ENCODE peak calls at places on chromosomes 2 and 18, in five cellular contexts. F is K562, W is HepG2, L is GM12878, B is H1. M is an unnamed sample.

GRCh38 chr2:62568074-62568473 is 62.1 kb upstream of the TMEM17 start:
- DNase-seq in F (no peak), W (no peak), L (no peak), B (no peak), M (no peak)

GRCh38 chr18:39732918-39733317 is 2167.3 kb upstream of the CELF4 start:
- DNase-seq in F (no peak), W (no peak), L (no peak), B (no peak), M (no peak)

GRCh38 chr2:31446848-31447247 is 32.3 kb upstream of the XDH start:
- DNase-seq in F (no peak), W (no peak), L (no peak), B (no peak), M (no peak)

GRCh38 chr2:186570587-186570986 is 19.3 kb upstream of the ITGAV start:
- DNase-seq in F (no peak), W (peak; percentile 50), L (no peak), B (no peak), M (no peak)

GRCh38 chr2:166081852-166082251 is 46.0 kb downstream of the SCN1A start:
- DNase-seq in F (no peak), W (peak; percentile 37), L (no peak), B (no peak), M (no peak)

GRCh38 chr2:137659616-137660015 is 304.7 kb upstream of the HNMT start:
- DNase-seq in F (no peak), W (peak; percentile 12), L (no peak), B (no peak), M (no peak)

GRCh38 chr2:31168291-31168690 is 30.1 kb upstream of the GALNT14 start:
- DNase-seq in F (no peak), W (no peak), L (no peak), B (no peak), M (no peak)

GRCh38 chr2:204691911-204692510 is 146.7 kb downstream of the PARD3B start:
- DNase-seq in F (peak; percentile 7), W (peak; percentile 75), L (no peak), B (peak; percentile 9), M (peak; percentile 17)

GRCh38 chr2:99980200-99980599 is 162.2 kb downstream of the AFF3 start:
- DNase-seq in F (no peak), W (no peak), L (no peak), B (no peak), M (no peak)

GRCh38 chr2:26144953-26145680 is 27.8 kb upstream of the GAREM2 start:
- DNase-seq in F (peak; percentile 54), W (peak; percentile 69), L (peak; percentile 23), B (peak; percentile 50), M (peak; percentile 74)

GRCh38 chr2:234558642-234559041 is 61.8 kb upstream of the ARL4C start:
- DNase-seq in F (no peak), W (no peak), L (no peak), B (no peak), M (no peak)

GRCh38 chr2:74893332-74893731 is 59.4 kb downstream of the HK2 start:
- DNase-seq in F (no peak), W (no peak), L (no peak), B (no peak), M (no peak)

GRCh38 chr2:152036611-152037469 is 62.0 kb downstream of the CACNB4 start:
- DNase-seq in F (peak; percentile 58), W (peak; percentile 73), L (no peak), B (peak; percentile 41), M (peak; percentile 78)

GRCh38 chr2:70558195-70558808 is 4.7 kb upstream of the TGFA start:
- DNase-seq in F (no peak), W (peak; percentile 65), L (no peak), B (no peak), M (no peak)

GRCh38 chr2:111669928-111670695 is 213.9 kb downstream of the ANAPC1 start:
- DNase-seq in F (no peak), W (no peak), L (no peak), B (no peak), M (no peak)

GRCh38 chr18:49721981-49722380 is 91.4 kb downstream of the ACAA2 start:
- DNase-seq in F (no peak), W (no peak), L (no peak), B (no peak), M (no peak)

GRCh38 chr18:49726564-49726963 is 86.8 kb downstream of the ACAA2 start:
- DNase-seq in F (no peak), W (no peak), L (no peak), B (no peak), M (no peak)

GRCh38 chr18:49723648-49724180 is 89.6 kb downstream of the ACAA2 start:
- DNase-seq in F (no peak), W (peak; percentile 80), L (peak; percentile 43), B (no peak), M (no peak)

GRCh38 chr18:49725809-49726514 is 87.4 kb downstream of the ACAA2 start:
- DNase-seq in F (peak; percentile 19), W (peak; percentile 13), L (no peak), B (peak; percentile 51), M (peak; percentile 61)

DNA sequence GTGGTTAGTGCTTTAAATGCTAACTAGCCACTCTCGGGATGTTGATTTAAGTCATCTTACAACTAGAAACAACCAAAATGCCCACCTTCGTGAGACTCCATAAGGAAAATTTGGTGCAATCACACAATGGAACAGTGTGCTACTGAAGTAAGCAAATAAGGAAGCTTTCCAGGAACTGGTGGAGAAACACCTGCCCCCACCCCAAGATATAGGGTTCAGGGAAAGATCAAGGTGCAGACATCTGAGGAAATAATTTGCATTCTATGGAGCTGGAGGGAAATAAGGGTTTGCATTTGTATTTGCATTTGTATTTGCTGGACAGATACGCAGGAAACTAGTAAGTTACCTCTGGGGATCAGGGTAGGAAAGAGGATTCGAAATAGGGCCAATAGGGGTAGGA is 90.9 kb downstream of the ACAA2 start:
- DNase-seq in F (no peak), W (no peak), L (no peak), B (no peak), M (no peak)
- TF ChIP-seq ATF2 in F (no peak), W (no peak), L (no peak), B (no peak), M (no peak)

GRCh38 chr2:11698009-11698922 is 28.3 kb upstream of the NTSR2 start:
- DNase-seq in F (no peak), W (peak; percentile 92), L (no peak), B (no peak), M (no peak)
- TF ChIP-seq ATF2 in F (no peak), W (no peak), L (no peak), B (no peak), M (no peak)

DNA sequence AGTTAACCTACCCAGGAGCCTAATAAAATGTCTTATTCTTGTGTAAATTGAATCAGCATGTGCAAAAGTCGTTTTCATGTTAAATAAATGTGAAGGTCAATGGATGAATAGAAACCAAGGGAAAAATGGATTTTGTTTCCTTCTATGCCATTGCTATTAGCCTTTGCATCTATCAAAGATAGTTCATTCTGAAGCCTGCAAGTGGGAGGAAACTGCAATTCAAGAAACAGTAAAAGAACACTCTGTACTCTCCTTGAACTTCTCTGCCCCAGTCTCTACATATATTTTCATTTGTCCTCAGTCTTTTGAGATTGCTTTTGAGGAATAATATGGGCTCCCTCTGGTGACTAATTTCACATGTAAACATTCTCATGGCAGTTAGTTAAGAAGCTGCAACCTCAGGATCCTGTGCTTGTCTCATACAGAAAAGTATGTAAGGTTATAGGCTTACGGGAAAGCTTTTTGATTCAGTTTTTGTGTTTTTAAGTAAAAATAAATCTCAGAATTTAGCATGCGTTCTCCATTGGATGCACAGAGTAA is 1590.0 kb upstream of the LRRTM1 start:
- DNase-seq in F (no peak), W (no peak), L (no peak), B (no peak), M (no peak)
- TF ChIP-seq ATF2 in F (no peak), W (no peak), L (no peak), B (no peak), M (no peak)

DNA sequence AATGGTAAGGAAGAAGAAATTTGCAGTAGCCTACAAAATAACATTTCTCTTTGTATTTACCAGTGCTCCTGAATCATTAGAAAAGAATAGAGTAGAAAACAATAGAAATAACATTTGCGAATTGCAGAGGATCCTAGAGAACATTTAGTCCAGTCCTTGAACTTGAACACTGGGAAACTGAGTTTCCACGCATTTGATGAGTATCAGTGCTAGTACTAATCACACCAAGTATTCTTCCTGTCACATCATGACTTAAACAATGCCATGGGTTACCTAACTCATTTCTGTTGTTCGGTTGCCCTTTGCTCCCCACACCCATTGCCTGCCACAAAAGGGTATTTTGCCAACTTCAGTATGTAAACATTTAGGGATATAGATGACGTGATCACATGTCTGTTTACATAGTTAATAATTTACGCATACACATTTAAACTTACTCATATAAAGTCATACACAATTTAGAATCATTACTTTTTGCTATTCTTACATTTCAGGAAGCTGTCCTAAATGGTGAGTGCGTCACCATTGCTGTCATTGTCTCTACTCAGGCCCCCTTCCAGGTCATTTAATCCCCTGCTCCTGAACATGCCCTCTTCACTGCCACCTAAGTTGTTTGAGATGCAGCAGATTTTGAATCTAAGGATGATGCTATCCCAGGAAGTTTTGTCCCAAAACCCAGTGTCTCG is 42.3 kb downstream of the CRIM1 start:
- DNase-seq in F (no peak), W (peak; percentile 71), L (no peak), B (no peak), M (no peak)
- TF ChIP-seq ATF2 in F (no peak), W (no peak), L (no peak), B (no peak), M (no peak)

DNA sequence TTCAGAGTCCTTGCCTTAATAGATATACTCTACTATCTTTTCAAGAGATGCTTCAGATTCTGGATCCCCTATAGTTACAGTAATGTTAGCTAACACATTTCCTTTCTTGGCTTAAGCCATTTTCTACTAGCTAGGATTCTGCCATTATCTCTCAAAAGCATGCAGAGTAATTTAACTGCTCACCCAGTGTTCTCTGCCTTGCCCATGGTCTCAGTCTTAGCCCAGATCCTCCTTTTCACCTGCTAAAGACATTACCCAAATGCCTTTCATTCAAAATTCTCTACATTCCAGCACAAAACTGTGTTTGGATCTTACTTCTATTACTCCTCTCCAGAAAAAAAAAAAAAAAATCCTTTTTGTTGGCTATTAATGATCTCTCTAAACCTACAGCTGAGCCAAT is 474.2 kb upstream of the LRRTM1 start:
- DNase-seq in F (no peak), W (no peak), L (no peak), B (no peak), M (no peak)
- TF ChIP-seq ATF2 in F (no peak), W (no peak), L (no peak), B (no peak), M (no peak)

GRCh38 chr18:47150029-47150823 is at the start of gene HDHD2:
- DNase-seq in F (peak; percentile 73), W (peak; percentile 58), L (no peak), B (peak; percentile 21), M (peak; percentile 87)

GRCh38 chr18:47151457-47151856 is 1.2 kb upstream of the HDHD2 start:
- DNase-seq in F (no peak), W (no peak), L (no peak), B (no peak), M (no peak)

GRCh38 chr18:47149457-47150028 is 757 bp downstream of the HDHD2 start:
- DNase-seq in F (peak; percentile 32), W (peak; percentile 24), L (no peak), B (no peak), M (no peak)

DNA sequence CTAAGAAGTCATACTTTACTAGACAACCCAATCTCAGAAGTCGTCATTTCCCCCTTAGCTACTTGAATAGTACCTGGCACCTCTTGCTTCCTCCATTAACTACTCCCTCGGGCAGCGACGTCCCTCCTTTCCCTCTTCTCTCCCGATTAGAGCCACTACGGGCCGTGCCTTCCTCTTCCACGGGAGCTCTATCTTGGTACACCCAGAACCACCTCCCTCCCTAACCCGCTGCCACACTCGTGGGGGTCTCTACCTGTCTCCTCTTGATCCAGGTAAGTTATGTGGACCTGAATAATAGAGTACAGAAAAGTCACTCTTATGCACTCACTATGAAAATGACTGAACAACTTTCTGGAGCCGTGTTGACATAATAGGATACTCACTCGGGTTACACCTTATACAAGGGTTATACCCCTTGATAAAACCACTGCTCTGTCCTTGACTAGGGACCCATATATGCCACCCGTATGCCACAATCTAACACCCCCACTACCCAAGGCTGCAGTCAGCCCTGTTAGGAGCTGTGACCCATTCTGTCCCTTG is 595 bp upstream of the HDHD2 start:
- DNase-seq in F (no peak), W (peak; percentile 3), L (no peak), B (no peak), M (no peak)
- TF ChIP-seq ATF2 in F (no peak), W (no peak), L (no peak), B (no peak), M (no peak)

M was measured in WTC11.